ENCODE peak calls at places on chromosomes 16 and 17, in nine cellular contexts. One of them, this sample, is unnamed.

GRCh38 chr16:79562166-79562823 is 38.2 kb downstream of the MAF start:
- DNase-seq in NCI-H146: no peak
- DNase-seq in H54: no peak
- DNase-seq in GM23248: no peak
- DNase-seq in NCI-H2107: no peak
- DNase-seq in ureter: no peak
- DNase-seq in HT1080: no peak
- DNase-seq in stimulated activated CD4-positive, alpha-beta T cell treated with anti-CD3 and anti-CD28 coated beads, Interleukin-12 subunit alpha, Interleukin-12 subunit beta, amount 100 ng/mL, for 48 hours: no peak
- DNase-seq in kidney tubule cell: no peak
- DNase-seq in this sample: no peak

GRCh38 chr16:7013990-7014389 is 318.7 kb upstream of the RBFOX1 start:
- DNase-seq in NCI-H146: no peak
- DNase-seq in H54: no peak
- DNase-seq in GM23248: peak
- DNase-seq in NCI-H2107: no peak
- DNase-seq in ureter: no peak
- DNase-seq in HT1080: no peak
- DNase-seq in stimulated activated CD4-positive, alpha-beta T cell treated with anti-CD3 and anti-CD28 coated beads, Interleukin-12 subunit alpha, Interleukin-12 subunit beta, amount 100 ng/mL, for 48 hours: no peak
- DNase-seq in kidney tubule cell: peak
- DNase-seq in this sample: peak

GRCh38 chr17:44354582-44355309 is 8.9 kb downstream of the FAM171A2 start:
- DNase-seq in NCI-H146: no peak
- DNase-seq in H54: no peak
- DNase-seq in GM23248: peak
- DNase-seq in NCI-H2107: no peak
- DNase-seq in ureter: no peak
- DNase-seq in HT1080: no peak
- DNase-seq in stimulated activated CD4-positive, alpha-beta T cell treated with anti-CD3 and anti-CD28 coated beads, Interleukin-12 subunit alpha, Interleukin-12 subunit beta, amount 100 ng/mL, for 48 hours: no peak
- DNase-seq in kidney tubule cell: no peak
- DNase-seq in this sample: peak

GRCh38 chr17:63474174-63474913 is 2.5 kb upstream of the ACE start:
- DNase-seq in NCI-H146: no peak
- DNase-seq in H54: peak
- DNase-seq in GM23248: no peak
- DNase-seq in NCI-H2107: no peak
- DNase-seq in ureter: no peak
- DNase-seq in HT1080: peak
- DNase-seq in stimulated activated CD4-positive, alpha-beta T cell treated with anti-CD3 and anti-CD28 coated beads, Interleukin-12 subunit alpha, Interleukin-12 subunit beta, amount 100 ng/mL, for 48 hours: no peak
- DNase-seq in kidney tubule cell: no peak
- DNase-seq in this sample: no peak

GRCh38 chr17:43784628-43785101 is 4.4 kb downstream of the CFAP97D1 start:
- DNase-seq in NCI-H146: no peak
- DNase-seq in H54: no peak
- DNase-seq in GM23248: peak
- DNase-seq in NCI-H2107: no peak
- DNase-seq in ureter: no peak
- DNase-seq in HT1080: peak
- DNase-seq in stimulated activated CD4-positive, alpha-beta T cell treated with anti-CD3 and anti-CD28 coated beads, Interleukin-12 subunit alpha, Interleukin-12 subunit beta, amount 100 ng/mL, for 48 hours: no peak
- DNase-seq in kidney tubule cell: peak
- DNase-seq in this sample: peak

GRCh38 chr16:49639739-49640388 is 216.0 kb downstream of the ZNF423 start:
- DNase-seq in NCI-H146: peak
- DNase-seq in H54: no peak
- DNase-seq in GM23248: no peak
- DNase-seq in NCI-H2107: no peak
- DNase-seq in ureter: no peak
- DNase-seq in HT1080: no peak
- DNase-seq in stimulated activated CD4-positive, alpha-beta T cell treated with anti-CD3 and anti-CD28 coated beads, Interleukin-12 subunit alpha, Interleukin-12 subunit beta, amount 100 ng/mL, for 48 hours: no peak
- DNase-seq in kidney tubule cell: no peak
- DNase-seq in this sample: peak

GRCh38 chr16:72270531-72270930 is 98.6 kb upstream of the PMFBP1 start:
- DNase-seq in NCI-H146: no peak
- DNase-seq in H54: no peak
- DNase-seq in GM23248: no peak
- DNase-seq in NCI-H2107: no peak
- DNase-seq in ureter: no peak
- DNase-seq in HT1080: no peak
- DNase-seq in stimulated activated CD4-positive, alpha-beta T cell treated with anti-CD3 and anti-CD28 coated beads, Interleukin-12 subunit alpha, Interleukin-12 subunit beta, amount 100 ng/mL, for 48 hours: no peak
- DNase-seq in kidney tubule cell: no peak
- DNase-seq in this sample: no peak

GRCh38 chr17:29176500-29177351 is 3.5 kb downstream of the MYO18A start:
- DNase-seq in NCI-H146: peak
- DNase-seq in H54: peak
- DNase-seq in GM23248: peak
- DNase-seq in NCI-H2107: peak
- DNase-seq in ureter: no peak
- DNase-seq in HT1080: peak
- DNase-seq in stimulated activated CD4-positive, alpha-beta T cell treated with anti-CD3 and anti-CD28 coated beads, Interleukin-12 subunit alpha, Interleukin-12 subunit beta, amount 100 ng/mL, for 48 hours: no peak
- DNase-seq in kidney tubule cell: peak
- DNase-seq in this sample: peak

GRCh38 chr16:23952128-23953041 is 116.6 kb downstream of the PRKCB start:
- DNase-seq in NCI-H146: no peak
- DNase-seq in H54: no peak
- DNase-seq in GM23248: no peak
- DNase-seq in NCI-H2107: no peak
- DNase-seq in ureter: peak
- DNase-seq in HT1080: peak
- DNase-seq in stimulated activated CD4-positive, alpha-beta T cell treated with anti-CD3 and anti-CD28 coated beads, Interleukin-12 subunit alpha, Interleukin-12 subunit beta, amount 100 ng/mL, for 48 hours: no peak
- DNase-seq in kidney tubule cell: peak
- DNase-seq in this sample: no peak

GRCh38 chr16:88301431-88301830 is 81.3 kb upstream of the ZNF469 start:
- DNase-seq in NCI-H146: no peak
- DNase-seq in H54: no peak
- DNase-seq in GM23248: no peak
- DNase-seq in NCI-H2107: no peak
- DNase-seq in ureter: no peak
- DNase-seq in HT1080: no peak
- DNase-seq in stimulated activated CD4-positive, alpha-beta T cell treated with anti-CD3 and anti-CD28 coated beads, Interleukin-12 subunit alpha, Interleukin-12 subunit beta, amount 100 ng/mL, for 48 hours: no peak
- DNase-seq in kidney tubule cell: no peak
- DNase-seq in this sample: no peak